ENCODE peak calls at places on chromosomes 5 and 9, in seven cellular contexts. X, D, W, K, A, J and T are unnamed samples.

GRCh38 chr5:38555354-38556114 is 912 bp downstream of the LIFR start:
- DNase-seq in X (no peak), D (no peak), W (no peak), K (no peak), A (no peak), J (no peak), T (no peak)

GRCh38 chr5:36655171-36655570 is 48.8 kb downstream of the SLC1A3 start:
- DNase-seq in X (no peak), D (peak; percentile 53), W (no peak), K (no peak), A (no peak), J (no peak), T (no peak)

GRCh38 chr9:134345737-134346136 is 19.5 kb downstream of the RXRA start:
- DNase-seq in X (no peak), D (no peak), W (no peak), K (no peak), A (no peak), J (no peak), T (no peak)

GRCh38 chr5:91332267-91333044 is 50.7 kb downstream of the ARRDC3 start:
- DNase-seq in X (peak; percentile 88), D (peak; percentile 93), W (peak; percentile 86), K (no peak), A (no peak), J (peak; percentile 41), T (no peak)

GRCh38 chr5:55232194-55232984 is 1.0 kb downstream of the CCNO start:
- DNase-seq in X (no peak), D (peak; percentile 57), W (peak; percentile 50), K (peak; percentile 53), A (no peak), J (peak; percentile 68), T (peak; percentile 49)

GRCh38 chr9:105968811-105969466 is 274.6 kb downstream of the TMEM38B start:
- DNase-seq in X (no peak), D (no peak), W (no peak), K (no peak), A (no peak), J (no peak), T (no peak)

GRCh38 chr5:54090495-54091084 is 219.8 kb downstream of the ARL15 start:
- DNase-seq in X (peak; percentile 3), D (no peak), W (peak; percentile 8), K (no peak), A (no peak), J (no peak), T (no peak)

GRCh38 chr9:83322438-83322837 is 215.8 kb downstream of the FRMD3 start:
- DNase-seq in X (no peak), D (no peak), W (no peak), K (no peak), A (no peak), J (no peak), T (no peak)